ENCODE peak calls at places on chromosomes 7 and 10, in four cellular contexts. One of them, this sample, is unnamed.

GRCh38 chr10:124429576-124429975 is 10.9 kb upstream of the OAT start:
- DNase-seq in psoas muscle: no peak
- DNase-seq in adrenal gland: no peak
- DNase-seq in tibial nerve: no peak
- DNase-seq in this sample: no peak

GRCh38 chr7:6032167-6032566 is 991 bp downstream of the ANKRD61 start:
- DNase-seq in psoas muscle: no peak
- DNase-seq in adrenal gland: no peak
- DNase-seq in tibial nerve: no peak
- DNase-seq in this sample: no peak

GRCh38 chr10:24952146-24952700 is at the start of gene PRTFDC1:
- DNase-seq in psoas muscle: peak
- DNase-seq in adrenal gland: peak
- DNase-seq in tibial nerve: peak
- DNase-seq in this sample: peak

GRCh38 chr10:129397198-129397974 is 69.7 kb upstream of the MGMT start:
- DNase-seq in psoas muscle: no peak
- DNase-seq in adrenal gland: no peak
- DNase-seq in tibial nerve: no peak
- DNase-seq in this sample: no peak

GRCh38 chr7:78576196-78576595 is 777.6 kb downstream of the PHTF2 start:
- DNase-seq in psoas muscle: no peak
- DNase-seq in adrenal gland: no peak
- DNase-seq in tibial nerve: no peak
- DNase-seq in this sample: no peak

GRCh38 chr10:87734987-87735827 is 75.5 kb downstream of the PAPSS2 start:
- DNase-seq in psoas muscle: no peak
- DNase-seq in adrenal gland: peak
- DNase-seq in tibial nerve: no peak
- DNase-seq in this sample: no peak

GRCh38 chr7:140778975-140779374 is 82.5 kb downstream of the NDUFB2 start:
- DNase-seq in psoas muscle: no peak
- DNase-seq in adrenal gland: no peak
- DNase-seq in tibial nerve: no peak
- DNase-seq in this sample: no peak

GRCh38 chr7:50632561-50633413 is 67.6 kb upstream of the DDC start:
- DNase-seq in psoas muscle: peak
- DNase-seq in adrenal gland: no peak
- DNase-seq in tibial nerve: no peak
- DNase-seq in this sample: peak

GRCh38 chr7:100465702-100466311 is 1.7 kb upstream of the SPACDR start:
- DNase-seq in psoas muscle: peak
- DNase-seq in adrenal gland: peak
- DNase-seq in tibial nerve: peak
- DNase-seq in this sample: no peak

GRCh38 chr7:71244023-71244422 is 112.1 kb downstream of the GALNT17 start:
- DNase-seq in psoas muscle: no peak
- DNase-seq in adrenal gland: no peak
- DNase-seq in tibial nerve: no peak
- DNase-seq in this sample: no peak

GRCh38 chr10:122343936-122344335 is 30.6 kb upstream of the PLEKHA1 start:
- DNase-seq in psoas muscle: no peak
- DNase-seq in adrenal gland: no peak
- DNase-seq in tibial nerve: no peak
- DNase-seq in this sample: no peak

GRCh38 chr10:14240253-14241189 is 90.2 kb downstream of the FRMD4A start:
- DNase-seq in psoas muscle: no peak
- DNase-seq in adrenal gland: no peak
- DNase-seq in tibial nerve: no peak
- DNase-seq in this sample: no peak

GRCh38 chr10:17229016-17229716 is 1.1 kb downstream of the VIM start:
- DNase-seq in psoas muscle: peak
- DNase-seq in adrenal gland: peak
- DNase-seq in tibial nerve: peak
- DNase-seq in this sample: peak

GRCh38 chr7:83161851-83162401 is 758 bp downstream of the PCLO start:
- DNase-seq in psoas muscle: no peak
- DNase-seq in adrenal gland: no peak
- DNase-seq in tibial nerve: no peak
- DNase-seq in this sample: no peak

GRCh38 chr7:155141562-155141961 is 71.4 kb downstream of the HTR5A start:
- DNase-seq in psoas muscle: no peak
- DNase-seq in adrenal gland: no peak
- DNase-seq in tibial nerve: no peak
- DNase-seq in this sample: no peak

GRCh38 chr10:126247454-126247975 is 140.8 kb downstream of the ADAM12 start:
- DNase-seq in psoas muscle: no peak
- DNase-seq in adrenal gland: peak
- DNase-seq in tibial nerve: no peak
- DNase-seq in this sample: no peak

GRCh38 chr10:27611209-27611608 is 107.1 kb downstream of the RAB18 start:
- DNase-seq in psoas muscle: no peak
- DNase-seq in adrenal gland: no peak
- DNase-seq in tibial nerve: no peak
- DNase-seq in this sample: no peak

GRCh38 chr7:149818536-149818840 is 19.7 kb upstream of the ZNF862 start:
- DNase-seq in psoas muscle: peak
- DNase-seq in adrenal gland: no peak
- DNase-seq in tibial nerve: no peak
- DNase-seq in this sample: no peak

GRCh38 chr10:119493155-119493554 is 49.4 kb downstream of the RGS10 start:
- DNase-seq in psoas muscle: no peak
- DNase-seq in adrenal gland: no peak
- DNase-seq in tibial nerve: no peak
- DNase-seq in this sample: no peak

GRCh38 chr7:12873596-12873995 is 186.2 kb downstream of the ARL4A start:
- DNase-seq in psoas muscle: no peak
- DNase-seq in adrenal gland: no peak
- DNase-seq in tibial nerve: no peak
- DNase-seq in this sample: no peak

GRCh38 chr7:25059576-25059975 is 65.5 kb downstream of the CYCS start:
- DNase-seq in psoas muscle: no peak
- DNase-seq in adrenal gland: no peak
- DNase-seq in tibial nerve: no peak
- DNase-seq in this sample: no peak

GRCh38 chr10:128440513-128441160 is 314.4 kb upstream of the MKI67 start:
- DNase-seq in psoas muscle: no peak
- DNase-seq in adrenal gland: no peak
- DNase-seq in tibial nerve: no peak
- DNase-seq in this sample: no peak

GRCh38 chr7:26187380-26188290 is 12.9 kb downstream of the HNRNPA2B1 start:
- DNase-seq in psoas muscle: no peak
- DNase-seq in adrenal gland: no peak
- DNase-seq in tibial nerve: no peak
- DNase-seq in this sample: no peak

GRCh38 chr10:109886788-109887155 is 36.5 kb downstream of the XPNPEP1 start:
- DNase-seq in psoas muscle: no peak
- DNase-seq in adrenal gland: no peak
- DNase-seq in tibial nerve: no peak
- DNase-seq in this sample: no peak

GRCh38 chr10:75401569-75402485 is at the start of gene ZNF503:
- DNase-seq in psoas muscle: peak
- DNase-seq in adrenal gland: peak
- DNase-seq in tibial nerve: peak
- DNase-seq in this sample: no peak

GRCh38 chr7:66204822-66205735 is at the start of gene TPST1:
- DNase-seq in psoas muscle: peak
- DNase-seq in adrenal gland: peak
- DNase-seq in tibial nerve: peak
- DNase-seq in this sample: peak

GRCh38 chr7:4738711-4739527 is 36.5 kb upstream of the AP5Z1 start:
- DNase-seq in psoas muscle: no peak
- DNase-seq in adrenal gland: peak
- DNase-seq in tibial nerve: no peak
- DNase-seq in this sample: no peak

GRCh38 chr10:22541900-22542299 is 172.5 kb downstream of the PIP4K2A start:
- DNase-seq in psoas muscle: no peak
- DNase-seq in adrenal gland: no peak
- DNase-seq in tibial nerve: no peak
- DNase-seq in this sample: no peak

GRCh38 chr10:93471110-93471651 is 11.0 kb downstream of the MYOF start:
- DNase-seq in psoas muscle: no peak
- DNase-seq in adrenal gland: peak
- DNase-seq in tibial nerve: no peak
- DNase-seq in this sample: no peak

GRCh38 chr7:105905209-105905910 is 29.0 kb upstream of the ATXN7L1 start:
- DNase-seq in psoas muscle: no peak
- DNase-seq in adrenal gland: no peak
- DNase-seq in tibial nerve: no peak
- DNase-seq in this sample: no peak

GRCh38 chr10:72065439-72066025 is 22.8 kb downstream of the SPOCK2 start:
- DNase-seq in psoas muscle: peak
- DNase-seq in adrenal gland: peak
- DNase-seq in tibial nerve: no peak
- DNase-seq in this sample: no peak

GRCh38 chr10:94429049-94429707 is 26.8 kb downstream of the TBC1D12 start:
- DNase-seq in psoas muscle: no peak
- DNase-seq in adrenal gland: no peak
- DNase-seq in tibial nerve: no peak
- DNase-seq in this sample: no peak

GRCh38 chr7:17326378-17326777 is 27.9 kb downstream of the AHR start:
- DNase-seq in psoas muscle: no peak
- DNase-seq in adrenal gland: no peak
- DNase-seq in tibial nerve: no peak
- DNase-seq in this sample: no peak

GRCh38 chr7:111240371-111240770 is 149.4 kb downstream of the LRRN3 start:
- DNase-seq in psoas muscle: no peak
- DNase-seq in adrenal gland: no peak
- DNase-seq in tibial nerve: no peak
- DNase-seq in this sample: no peak

GRCh38 chr10:19204239-19204917 is 155.8 kb downstream of the MALRD1 start:
- DNase-seq in psoas muscle: no peak
- DNase-seq in adrenal gland: no peak
- DNase-seq in tibial nerve: no peak
- DNase-seq in this sample: no peak

DNA sequence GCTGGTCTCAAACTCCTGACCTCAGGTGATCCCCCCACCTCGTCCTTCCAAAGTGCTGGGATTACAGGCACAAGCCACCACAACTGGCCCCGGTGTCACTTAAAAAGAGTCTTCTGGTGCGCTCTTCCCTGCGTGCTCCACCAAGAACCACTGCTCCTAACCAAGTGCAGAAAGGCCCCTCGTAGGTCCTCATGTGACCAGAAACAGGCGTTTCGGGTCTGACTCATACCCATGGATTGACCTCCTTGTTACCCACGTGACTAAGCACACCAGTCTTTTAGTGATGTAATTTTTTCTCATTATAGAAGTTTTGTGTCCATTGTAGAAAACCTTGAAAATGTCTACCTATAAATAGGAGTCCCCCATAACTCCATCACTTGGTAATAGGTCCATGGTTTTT is 13.9 kb downstream of the FKBP6 start:
- DNase-seq in psoas muscle: no peak
- DNase-seq in adrenal gland: no peak
- DNase-seq in tibial nerve: no peak
- DNase-seq in this sample: no peak
- TF ChIP-seq CTCF in psoas muscle: no peak
- TF ChIP-seq CTCF in adrenal gland: no peak
- TF ChIP-seq CTCF in tibial nerve: no peak
- TF ChIP-seq CTCF in this sample: no peak

DNA sequence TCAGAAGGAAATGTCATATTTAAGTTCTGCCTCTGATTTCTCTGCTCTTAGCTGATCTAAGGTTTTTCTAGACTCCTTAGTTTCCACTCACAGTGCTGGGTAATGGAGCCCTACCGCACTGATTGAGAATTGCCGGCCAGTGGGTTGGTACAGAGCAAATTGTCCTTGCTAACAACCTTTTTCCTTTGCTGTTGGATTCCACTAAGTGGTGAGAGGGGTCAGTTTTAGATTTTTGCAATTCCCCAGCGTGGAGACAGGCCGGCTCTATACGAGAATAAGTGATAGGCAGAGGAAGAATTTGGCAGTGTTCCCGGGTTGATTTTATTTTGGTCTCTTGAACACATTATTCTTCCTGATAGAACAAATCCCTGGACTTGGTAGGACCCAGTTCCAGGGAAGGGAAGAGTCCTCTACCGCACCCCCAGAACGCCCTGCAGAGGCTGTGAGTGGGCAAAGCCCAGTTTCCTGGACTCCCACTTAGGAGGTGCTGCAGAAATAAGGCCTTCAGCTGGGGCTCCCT is 2.9 kb upstream of the NRP1 start:
- DNase-seq in psoas muscle: no peak
- DNase-seq in adrenal gland: peak
- DNase-seq in tibial nerve: no peak
- DNase-seq in this sample: no peak
- TF ChIP-seq CTCF in psoas muscle: no peak
- TF ChIP-seq CTCF in adrenal gland: no peak
- TF ChIP-seq CTCF in tibial nerve: no peak
- TF ChIP-seq CTCF in this sample: no peak

GRCh38 chr10:63929826-63930467 is 408.7 kb downstream of the REEP3 start:
- DNase-seq in psoas muscle: no peak
- DNase-seq in adrenal gland: peak
- DNase-seq in tibial nerve: no peak
- DNase-seq in this sample: no peak

GRCh38 chr10:63935705-63936104 is 414.5 kb downstream of the REEP3 start:
- DNase-seq in psoas muscle: no peak
- DNase-seq in adrenal gland: no peak
- DNase-seq in tibial nerve: no peak
- DNase-seq in this sample: no peak

DNA sequence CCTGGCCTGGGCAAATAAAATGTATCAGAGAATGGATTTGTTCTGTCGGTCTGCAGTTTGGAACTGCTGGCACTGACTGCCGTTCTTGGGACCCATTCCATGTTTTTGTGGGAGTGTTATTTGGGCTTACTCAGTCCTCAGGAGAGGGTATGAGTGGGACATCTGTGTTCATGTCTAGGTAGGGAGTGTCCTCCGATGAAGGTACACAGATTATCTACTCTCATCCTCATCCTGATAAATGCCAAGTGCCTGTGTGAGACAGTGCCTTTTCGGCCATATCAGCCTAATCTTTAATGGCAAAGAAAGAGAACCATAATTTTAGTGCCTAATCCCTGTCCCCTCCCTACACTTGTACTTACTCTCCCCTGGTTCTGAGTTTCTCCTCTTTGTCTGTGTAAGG is 409.4 kb downstream of the REEP3 start:
- DNase-seq in psoas muscle: no peak
- DNase-seq in adrenal gland: no peak
- DNase-seq in tibial nerve: no peak
- DNase-seq in this sample: no peak
- TF ChIP-seq CTCF in psoas muscle: no peak
- TF ChIP-seq CTCF in adrenal gland: no peak
- TF ChIP-seq CTCF in tibial nerve: no peak
- TF ChIP-seq CTCF in this sample: no peak

GRCh38 chr7:10022480-10022879 is 951.2 kb upstream of the PHF14 start:
- DNase-seq in psoas muscle: no peak
- DNase-seq in adrenal gland: no peak
- DNase-seq in tibial nerve: no peak
- DNase-seq in this sample: no peak

DNA sequence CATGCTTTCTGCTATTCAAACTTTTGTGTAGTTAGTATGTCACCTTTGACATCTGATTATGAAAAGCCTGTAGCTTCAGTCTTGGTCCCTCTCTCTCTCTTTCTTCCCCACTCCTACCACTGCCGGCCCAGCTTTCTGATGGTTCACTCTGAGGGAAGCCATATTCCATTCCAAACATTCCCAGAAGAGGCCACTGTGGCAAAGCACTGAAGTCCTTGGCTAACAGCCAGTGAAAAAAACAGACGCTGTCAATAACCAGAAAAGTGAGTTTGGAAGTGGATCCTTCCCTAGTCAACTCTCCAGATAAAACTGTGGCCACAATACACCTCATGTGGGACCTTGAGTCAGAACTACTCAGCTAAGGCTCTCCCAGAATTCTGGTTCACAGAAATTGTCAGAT is 950.7 kb upstream of the PHF14 start:
- DNase-seq in psoas muscle: no peak
- DNase-seq in adrenal gland: no peak
- DNase-seq in tibial nerve: no peak
- DNase-seq in this sample: no peak
- TF ChIP-seq CTCF in psoas muscle: no peak
- TF ChIP-seq CTCF in adrenal gland: no peak
- TF ChIP-seq CTCF in tibial nerve: peak
- TF ChIP-seq CTCF in this sample: no peak